ENCODE peak calls at places on chromosomes 11 and 22, in four cellular contexts. J is IMR-90, E is H1, I is neuronal stem cell. D is an unnamed sample.

GRCh38 chr22:39597236-39597869 is 26.8 kb downstream of the CACNA1I start:
- DNase-seq in J (no peak), E (no peak), I (no peak), D (no peak)

GRCh38 chr22:24985824-24986214 is 33.3 kb downstream of the KIAA1671 start:
- DNase-seq in J (peak), E (no peak), I (no peak), D (peak)

GRCh38 chr11:90222459-90223247 is at the start of gene CHORDC1:
- DNase-seq in J (peak), E (peak), I (peak), D (peak)

GRCh38 chr11:809287-810039 is at the start of gene RPLP2:
- DNase-seq in J (peak), E (peak), I (peak), D (peak)

GRCh38 chr22:19962246-19962908 is 20.8 kb upstream of the TXNRD2 start:
- DNase-seq in J (peak), E (peak), I (peak), D (peak)

GRCh38 chr22:48709453-48709852 is 1118.2 kb downstream of the BRD1 start:
- DNase-seq in J (no peak), E (no peak), I (no peak), D (no peak)

GRCh38 chr11:17736921-17737817 is 2.6 kb downstream of the KCNC1 start:
- DNase-seq in J (no peak), E (no peak), I (no peak), D (no peak)

GRCh38 chr22:27224485-27225364 is 567.3 kb downstream of the MIAT start:
- DNase-seq in J (peak), E (no peak), I (no peak), D (peak)

GRCh38 chr11:70901951-70902521 is 350.3 kb downstream of the SHANK2 start:
- DNase-seq in J (peak), E (no peak), I (no peak), D (peak)

GRCh38 chr11:36478700-36479329 is 31.3 kb downstream of the TRAF6 start:
- DNase-seq in J (peak), E (no peak), I (peak), D (peak)

GRCh38 chr11:2995091-2995561 is 3.0 kb upstream of the NAP1L4 start:
- DNase-seq in J (no peak), E (no peak), I (no peak), D (no peak)

GRCh38 chr11:117392001-117392690 is 64.5 kb downstream of the CEP164 start:
- DNase-seq in J (no peak), E (no peak), I (no peak), D (no peak)

GRCh38 chr11:120613264-120614226 is 102.0 kb downstream of the GRIK4 start:
- DNase-seq in J (no peak), E (no peak), I (no peak), D (no peak)

GRCh38 chr11:15800121-15800800 is 556.1 kb downstream of the SOX6 start:
- DNase-seq in J (peak), E (no peak), I (no peak), D (peak)

GRCh38 chr11:57511741-57512430 is 3.6 kb downstream of the SLC43A1 start:
- DNase-seq in J (no peak), E (no peak), I (no peak), D (no peak)

GRCh38 chr11:27720277-27720830 is 20.1 kb upstream of the BDNF start:
- DNase-seq in J (peak), E (no peak), I (peak), D (peak)

GRCh38 chr11:48093323-48093722 is 113.0 kb downstream of the PTPRJ start:
- DNase-seq in J (no peak), E (no peak), I (no peak), D (no peak)

GRCh38 chr11:33689089-33689488 is 11.5 kb downstream of the C11orf91 start:
- DNase-seq in J (no peak), E (no peak), I (no peak), D (no peak)

GRCh38 chr11:102134597-102134996 is 24.4 kb downstream of the YAP1 start:
- DNase-seq in J (no peak), E (no peak), I (no peak), D (no peak)

GRCh38 chr11:93784935-93785360 is 866 bp downstream of the MED17 start:
- DNase-seq in J (no peak), E (no peak), I (no peak), D (no peak)

GRCh38 chr11:93784152-93784934 is at the start of gene MED17:
- DNase-seq in J (peak), E (peak), I (peak), D (peak)

GRCh38 chr11:93783362-93783761 is 720 bp upstream of the MED17 start:
- DNase-seq in J (no peak), E (no peak), I (no peak), D (no peak)

GRCh38 chr11:93783767-93784151 is 323 bp upstream of the MED17 start:
- DNase-seq in J (no peak), E (no peak), I (no peak), D (no peak)
- H2AFZ ChIP-seq in J (peak), E (peak), I (peak), D (no peak)

GRCh38 chr11:80632156-80632555 is 1191.3 kb upstream of the TENM4 start:
- DNase-seq in J (no peak), E (no peak), I (no peak), D (no peak)
- H4K8ac ChIP-seq in J (no peak), E (no peak), I (no peak), D (no peak)

DNA sequence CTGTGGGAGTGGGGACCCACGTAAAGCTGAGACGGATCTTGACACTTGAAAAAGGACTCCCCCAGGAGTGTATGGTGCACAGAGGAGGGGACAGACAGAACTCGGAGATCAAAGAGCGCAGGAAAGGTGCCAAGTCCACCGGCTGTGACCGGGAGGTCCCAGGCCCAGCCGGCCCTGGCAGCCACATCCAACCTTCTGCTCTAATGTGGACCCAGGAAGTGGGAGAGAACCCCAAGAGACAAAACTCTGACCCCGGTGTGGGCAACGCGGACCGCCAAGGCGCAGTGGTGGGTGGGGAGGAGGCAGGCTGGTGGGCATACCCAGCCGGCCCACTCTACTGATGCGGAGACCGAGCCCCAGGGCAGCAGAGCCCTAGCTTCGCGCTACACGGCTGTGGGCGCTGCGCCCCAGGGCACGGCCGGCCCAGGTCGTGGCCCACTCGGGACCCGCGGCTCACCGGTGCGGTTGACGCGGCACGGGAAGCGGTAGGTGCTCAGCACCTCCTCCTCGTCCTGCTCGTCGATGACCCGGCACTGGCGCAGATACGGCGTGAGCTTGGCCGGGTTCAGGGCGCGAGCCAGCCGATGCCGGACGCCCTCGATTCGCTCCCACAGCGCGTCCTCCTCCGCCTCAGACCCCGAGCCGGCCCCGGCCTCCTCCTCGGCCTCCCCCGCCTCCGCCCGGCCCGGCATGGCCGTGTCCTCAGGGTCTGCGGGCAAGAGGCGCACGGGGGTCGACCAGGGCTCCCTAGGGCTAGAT is 527 bp downstream of the CARD10 start:
- DNase-seq in J (no peak), E (no peak), I (no peak), D (no peak)
- H3K4ac ChIP-seq in J (peak), E (peak), I (peak), D (peak)

DNA sequence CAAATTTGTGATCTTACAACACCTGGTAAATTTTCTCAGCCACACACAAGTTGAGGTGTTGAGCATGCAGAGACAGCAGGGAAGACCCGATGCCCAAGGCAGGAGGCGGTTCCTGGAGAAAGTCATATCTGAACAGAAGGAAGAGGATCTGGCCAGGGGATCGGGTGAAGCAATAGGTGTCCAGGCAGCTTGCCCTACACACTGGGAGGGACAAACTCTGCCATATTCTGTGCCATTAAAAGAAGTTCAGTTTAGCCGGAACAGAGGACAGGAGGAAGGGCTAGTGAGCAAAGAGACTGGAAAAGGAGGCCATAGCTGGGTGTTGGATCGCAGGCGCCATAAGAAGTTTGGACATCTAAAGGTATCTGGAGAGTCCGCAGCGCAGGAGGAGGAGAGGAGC is 76.5 kb downstream of the TMPRSS5 start:
- DNase-seq in J (no peak), E (no peak), I (no peak), D (no peak)
- H2AFZ ChIP-seq in J (no peak), E (no peak), I (no peak), D (no peak)

GRCh38 chr22:45505991-45506743 is 3.5 kb downstream of the FBLN1 start:
- DNase-seq in J (no peak), E (no peak), I (no peak), D (no peak)
- H4K8ac ChIP-seq in J (peak), E (peak), I (no peak), D (peak)

GRCh38 chr11:40376346-40376745 is 1083.1 kb downstream of the LRRC4C start:
- DNase-seq in J (no peak), E (no peak), I (no peak), D (no peak)

GRCh38 chr11:40370821-40371616 is 1088.4 kb downstream of the LRRC4C start:
- DNase-seq in J (no peak), E (no peak), I (no peak), D (no peak)
- H3K4ac ChIP-seq in J (no peak), E (no peak), I (no peak), D (no peak)

GRCh38 chr11:61336171-61336935 is 3.3 kb downstream of the TKFC start:
- DNase-seq in J (peak), E (peak), I (peak), D (peak)
- H2AFZ ChIP-seq in J (peak), E (peak), I (peak), D (peak)

D was measured in mesenchymal stem cell.